ENCODE peak calls at places on chromosomes 1 and 21, in four cellular contexts. One of them, this sample, is unnamed.

GRCh38 chr21:29164330-29164942 is 34.0 kb downstream of the MAP3K7CL start:
- DNase-seq in A549: peak; percentile 78
- DNase-seq in HepG2: peak; percentile 63
- DNase-seq in K562: peak; percentile 72
- DNase-seq in this sample: no peak

GRCh38 chr1:204858381-204858821 is 12.3 kb upstream of the NFASC start:
- DNase-seq in K562: no peak
- DNase-seq in HepG2: no peak
- DNase-seq in A549: no peak
- DNase-seq in this sample: peak; percentile 45

GRCh38 chr1:179815642-179816041 is 62.0 kb downstream of the TOR1AIP2 start:
- DNase-seq in HepG2: no peak
- DNase-seq in K562: no peak
- DNase-seq in A549: no peak
- DNase-seq in this sample: no peak

GRCh38 chr1:184851822-184852746 is 97.4 kb upstream of the EDEM3 start:
- DNase-seq in A549: no peak
- DNase-seq in HepG2: no peak
- DNase-seq in K562: no peak
- DNase-seq in this sample: no peak

GRCh38 chr1:65065535-65066378 is 82.2 kb upstream of the AK4 start:
- DNase-seq in K562: no peak
- DNase-seq in HepG2: no peak
- DNase-seq in A549: no peak
- DNase-seq in this sample: peak; percentile 72

GRCh38 chr1:39238476-39238875 is 34.0 kb downstream of the MACF1 start:
- DNase-seq in HepG2: no peak
- DNase-seq in A549: no peak
- DNase-seq in K562: no peak
- DNase-seq in this sample: no peak

GRCh38 chr1:117205368-117205767 is 5.4 kb downstream of the VTCN1 start:
- DNase-seq in K562: no peak
- DNase-seq in HepG2: no peak
- DNase-seq in A549: no peak
- DNase-seq in this sample: no peak

GRCh38 chr1:161382214-161383019 is 14.7 kb upstream of the CFAP126 start:
- DNase-seq in HepG2: peak; percentile 48
- DNase-seq in K562: peak; percentile 70
- DNase-seq in A549: peak; percentile 73
- DNase-seq in this sample: no peak

GRCh38 chr21:29208666-29209059 is 78.2 kb downstream of the MAP3K7CL start:
- DNase-seq in K562: no peak
- DNase-seq in A549: peak; percentile 19
- DNase-seq in HepG2: no peak
- DNase-seq in this sample: no peak

GRCh38 chr1:78650114-78650513 is 483 bp downstream of the IFI44 start:
- DNase-seq in A549: no peak
- DNase-seq in K562: no peak
- DNase-seq in HepG2: no peak
- DNase-seq in this sample: no peak

GRCh38 chr21:32886339-32886738 is 114.8 kb upstream of the PAXBP1 start:
- DNase-seq in K562: no peak
- DNase-seq in A549: peak; percentile 1
- DNase-seq in HepG2: peak; percentile 7
- DNase-seq in this sample: no peak

GRCh38 chr21:18228060-18228739 is 16.4 kb upstream of the CHODL start:
- DNase-seq in A549: no peak
- DNase-seq in HepG2: no peak
- DNase-seq in K562: no peak
- DNase-seq in this sample: no peak

GRCh38 chr1:206039046-206039929 is 13.7 kb upstream of the RHEX start:
- DNase-seq in A549: no peak
- DNase-seq in HepG2: no peak
- DNase-seq in K562: no peak
- DNase-seq in this sample: no peak

GRCh38 chr1:64161347-64162080 is 41.9 kb upstream of the UBE2U start:
- DNase-seq in A549: no peak
- DNase-seq in K562: no peak
- DNase-seq in HepG2: no peak
- DNase-seq in this sample: no peak

GRCh38 chr1:150555971-150556865 is 7.0 kb downstream of the ADAMTSL4 start:
- DNase-seq in K562: no peak
- DNase-seq in HepG2: no peak
- DNase-seq in A549: no peak
- DNase-seq in this sample: no peak

GRCh38 chr1:156371553-156372264 is 2.7 kb downstream of the RHBG start:
- DNase-seq in K562: peak; percentile 37
- DNase-seq in HepG2: peak; percentile 99
- DNase-seq in A549: no peak
- DNase-seq in this sample: no peak

GRCh38 chr1:217554849-217555248 is 76.0 kb downstream of the GPATCH2 start:
- DNase-seq in HepG2: no peak
- DNase-seq in A549: no peak
- DNase-seq in K562: no peak
- DNase-seq in this sample: no peak

GRCh38 chr1:201144701-201145100 is 9.6 kb downstream of the TMEM9 start:
- DNase-seq in K562: no peak
- DNase-seq in HepG2: no peak
- DNase-seq in A549: no peak
- DNase-seq in this sample: no peak

GRCh38 chr1:155198547-155198906 is 9.2 kb downstream of the THBS3 start:
- DNase-seq in A549: no peak
- DNase-seq in HepG2: no peak
- DNase-seq in K562: no peak
- DNase-seq in this sample: no peak

GRCh38 chr1:155195201-155196102 is 12.2 kb downstream of the THBS3 start:
- DNase-seq in HepG2: no peak
- DNase-seq in K562: no peak
- DNase-seq in A549: no peak
- DNase-seq in this sample: no peak

GRCh38 chr1:155196103-155196892 is 11.4 kb downstream of the THBS3 start:
- DNase-seq in K562: no peak
- DNase-seq in HepG2: no peak
- DNase-seq in A549: no peak
- DNase-seq in this sample: peak; percentile 94

GRCh38 chr1:155197901-155198546 is 9.7 kb downstream of the THBS3 start:
- DNase-seq in K562: no peak
- DNase-seq in A549: no peak
- DNase-seq in HepG2: no peak
- DNase-seq in this sample: no peak

DNA sequence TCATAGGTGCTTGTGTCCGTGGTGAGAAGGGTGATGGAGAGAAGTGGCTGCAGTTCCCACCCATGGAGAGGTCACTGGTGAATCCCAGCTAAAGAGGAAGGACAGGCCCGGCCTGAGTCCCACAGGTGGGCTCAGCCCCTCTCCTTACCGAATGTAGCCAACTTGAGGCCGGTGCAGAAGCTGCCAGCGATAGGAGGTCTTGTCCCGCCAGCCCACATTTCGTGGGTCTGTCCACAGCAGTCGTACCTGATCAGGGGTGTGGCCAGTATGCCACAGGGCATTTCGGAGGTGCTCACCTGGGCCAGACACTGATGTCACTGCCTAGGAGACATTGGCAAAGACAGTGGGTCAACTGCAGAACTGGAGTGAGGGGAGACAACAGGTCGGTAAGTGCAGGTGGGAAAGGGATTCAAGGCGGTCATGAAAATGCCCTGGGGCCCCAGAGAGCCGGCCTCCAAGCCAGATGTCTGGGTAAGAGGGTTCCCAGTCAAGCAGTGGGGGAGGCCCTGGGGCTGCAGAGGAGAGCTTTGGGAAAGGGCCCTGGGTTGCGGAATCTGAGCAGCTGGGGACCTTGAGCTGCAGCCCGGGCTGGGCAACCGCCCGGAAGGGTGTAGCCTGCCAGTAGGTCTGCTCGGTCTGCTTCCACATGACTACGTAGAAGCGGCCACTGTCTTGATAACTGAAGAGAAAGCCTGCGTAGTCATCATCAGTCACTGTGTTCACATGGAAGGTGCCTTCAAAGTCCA is 10.6 kb downstream of the THBS3 start:
- DNase-seq in A549: no peak
- DNase-seq in K562: no peak
- DNase-seq in HepG2: no peak
- DNase-seq in this sample: no peak
- TF ChIP-seq HMGXB4 in A549: no peak
- TF ChIP-seq HMGXB4 in K562: no peak
- TF ChIP-seq HMGXB4 in HepG2: no peak
- TF ChIP-seq HMGXB4 in this sample: no peak

DNA sequence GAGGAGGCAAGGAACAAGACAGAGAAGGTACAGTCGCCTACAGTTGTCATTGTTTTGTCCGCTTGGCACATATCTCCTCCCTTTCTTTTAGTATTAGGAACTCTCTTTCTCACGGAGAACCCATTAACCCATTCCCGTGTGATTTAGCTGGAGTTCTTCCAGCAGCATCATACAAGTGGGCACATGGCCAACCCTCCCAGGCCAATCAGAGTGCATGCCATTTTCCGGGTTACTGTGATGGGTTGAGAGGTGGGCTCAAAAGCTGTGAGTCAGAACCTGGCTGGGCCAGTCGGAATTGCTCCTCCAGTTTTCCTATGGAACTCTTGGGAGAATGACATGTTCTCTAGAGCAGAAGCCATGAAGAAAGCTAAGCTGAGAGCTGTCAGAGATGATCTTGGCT is 83.1 kb upstream of the SOD1 start:
- DNase-seq in K562: no peak
- DNase-seq in A549: no peak
- DNase-seq in HepG2: no peak
- DNase-seq in this sample: no peak
- TF ChIP-seq HMGXB4 in K562: no peak
- TF ChIP-seq HMGXB4 in A549: no peak
- TF ChIP-seq HMGXB4 in HepG2: no peak
- TF ChIP-seq HMGXB4 in this sample: no peak

GRCh38 chr1:234745844-234746797 is 136.1 kb upstream of the IRF2BP2 start:
- DNase-seq in A549: no peak
- DNase-seq in K562: peak; percentile 80
- DNase-seq in HepG2: no peak
- DNase-seq in this sample: no peak
- TF ChIP-seq HMGXB4 in A549: no peak
- TF ChIP-seq HMGXB4 in K562: no peak
- TF ChIP-seq HMGXB4 in HepG2: no peak
- TF ChIP-seq HMGXB4 in this sample: no peak

DNA sequence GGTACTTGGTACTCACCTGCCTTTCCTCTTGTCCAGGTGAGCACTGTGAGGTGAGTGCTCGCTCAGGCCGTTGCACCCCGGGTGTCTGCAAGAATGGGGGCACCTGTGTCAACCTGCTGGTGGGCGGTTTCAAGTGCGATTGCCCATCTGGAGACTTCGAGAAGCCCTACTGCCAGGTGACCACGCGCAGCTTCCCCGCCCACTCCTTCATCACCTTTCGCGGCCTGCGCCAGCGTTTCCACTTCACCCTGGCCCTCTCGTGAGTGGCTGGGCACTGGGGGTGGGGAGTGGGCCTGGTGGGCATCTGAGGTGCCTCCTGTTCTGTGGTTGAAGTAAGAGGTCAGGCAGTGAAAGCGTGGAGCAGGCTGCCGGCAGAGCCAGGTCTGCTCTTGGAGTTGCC is 11.7 kb downstream of the CELSR2 start:
- DNase-seq in A549: no peak
- DNase-seq in HepG2: no peak
- DNase-seq in K562: no peak
- DNase-seq in this sample: no peak
- TF ChIP-seq HMGXB4 in A549: no peak
- TF ChIP-seq HMGXB4 in HepG2: no peak
- TF ChIP-seq HMGXB4 in K562: no peak
- TF ChIP-seq HMGXB4 in this sample: no peak

GRCh38 chr1:95018602-95019369 is 54.0 kb downstream of the ALG14 start:
- DNase-seq in A549: no peak
- DNase-seq in K562: no peak
- DNase-seq in HepG2: no peak
- DNase-seq in this sample: no peak

GRCh38 chr1:95021085-95021484 is 51.7 kb downstream of the ALG14 start:
- DNase-seq in HepG2: no peak
- DNase-seq in A549: no peak
- DNase-seq in K562: no peak
- DNase-seq in this sample: no peak

GRCh38 chr1:95022527-95022926 is 50.2 kb downstream of the ALG14 start:
- DNase-seq in HepG2: no peak
- DNase-seq in A549: no peak
- DNase-seq in K562: no peak
- DNase-seq in this sample: no peak

GRCh38 chr1:95023399-95024050 is 49.2 kb downstream of the ALG14 start:
- DNase-seq in K562: no peak
- DNase-seq in HepG2: no peak
- DNase-seq in A549: no peak
- DNase-seq in this sample: no peak

GRCh38 chr1:95021794-95022193 is 51.0 kb downstream of the ALG14 start:
- DNase-seq in A549: no peak
- DNase-seq in K562: no peak
- DNase-seq in HepG2: no peak
- DNase-seq in this sample: no peak
- TF ChIP-seq HMGXB4 in A549: no peak
- TF ChIP-seq HMGXB4 in K562: no peak
- TF ChIP-seq HMGXB4 in HepG2: no peak
- TF ChIP-seq HMGXB4 in this sample: no peak

GRCh38 chr1:159921700-159922498 is 3.4 kb downstream of the TAGLN2 start:
- DNase-seq in HepG2: no peak
- DNase-seq in K562: peak; percentile 83
- DNase-seq in A549: no peak
- DNase-seq in this sample: no peak

GRCh38 chr1:159923203-159924024 is 1.9 kb downstream of the TAGLN2 start:
- DNase-seq in K562: peak; percentile 90
- DNase-seq in A549: peak; percentile 88
- DNase-seq in HepG2: peak; percentile 50
- DNase-seq in this sample: peak; percentile 61

GRCh38 chr1:159921251-159921650 is 4.1 kb downstream of the TAGLN2 start:
- DNase-seq in A549: no peak
- DNase-seq in K562: no peak
- DNase-seq in HepG2: no peak
- DNase-seq in this sample: no peak

GRCh38 chr1:159924025-159924790 is 1.1 kb downstream of the TAGLN2 start:
- DNase-seq in HepG2: peak; percentile 24
- DNase-seq in K562: peak; percentile 93
- DNase-seq in A549: peak; percentile 92
- DNase-seq in this sample: no peak

GRCh38 chr1:159922499-159923202 is 2.7 kb downstream of the TAGLN2 start:
- DNase-seq in K562: peak; percentile 39
- DNase-seq in A549: peak; percentile 47
- DNase-seq in HepG2: no peak
- DNase-seq in this sample: no peak
- TF ChIP-seq HMGXB4 in K562: no peak
- TF ChIP-seq HMGXB4 in A549: no peak
- TF ChIP-seq HMGXB4 in HepG2: no peak
- TF ChIP-seq HMGXB4 in this sample: no peak

GRCh38 chr1:203276916-203277535 is 28.3 kb upstream of the BTG2 start:
- DNase-seq in A549: no peak
- DNase-seq in HepG2: no peak
- DNase-seq in K562: no peak
- DNase-seq in this sample: no peak
- TF ChIP-seq HMGXB4 in A549: no peak
- TF ChIP-seq HMGXB4 in HepG2: no peak
- TF ChIP-seq HMGXB4 in K562: no peak
- TF ChIP-seq HMGXB4 in this sample: no peak